ENCODE peak calls at places on chromosomes 6 and 20, in four cellular contexts. A, H, P and O are unnamed samples.

GRCh38 chr6:43478008-43478372 is 620 bp downstream of the TJAP1 start:
- DNase-seq in P (no peak), A (no peak), H (no peak), O (no peak)

GRCh38 chr6:7742214-7742613 is 16.3 kb downstream of the BMP6 start:
- DNase-seq in P (no peak), A (no peak), H (no peak), O (no peak)

GRCh38 chr6:127518212-127518709 is 874 bp downstream of the MTCL3 start:
- DNase-seq in P (no peak), A (no peak), H (peak; percentile 39), O (no peak)

GRCh38 chr20:61493798-61494305 is 241.8 kb downstream of the CDH4 start:
- DNase-seq in A (no peak), P (no peak), H (no peak), O (no peak)

GRCh38 chr6:31943742-31944141 is 2.2 kb upstream of the CFB start:
- DNase-seq in H (no peak), P (no peak), A (no peak), O (no peak)

GRCh38 chr6:11230158-11231107 is 2.0 kb downstream of the NEDD9 start:
- DNase-seq in P (no peak), A (no peak), H (no peak), O (no peak)

GRCh38 chr20:61330441-61330840 is 78.4 kb downstream of the CDH4 start:
- DNase-seq in A (no peak), P (no peak), H (no peak), O (no peak)

GRCh38 chr20:51091564-51092195 is 68.8 kb upstream of the KCNG1 start:
- DNase-seq in P (no peak), H (peak; percentile 40), A (no peak), O (no peak)

GRCh38 chr6:170212051-170212756 is 78.7 kb downstream of the DLL1 start:
- DNase-seq in P (no peak), H (no peak), A (no peak), O (no peak)

GRCh38 chr6:154448448-154449096 is 61.9 kb downstream of the CNKSR3 start:
- DNase-seq in A (no peak), H (peak; percentile 78), P (no peak), O (no peak)

GRCh38 chr6:1634081-1634480 is 24.4 kb downstream of the FOXC1 start:
- DNase-seq in P (no peak), H (no peak), A (no peak), O (no peak)

GRCh38 chr20:870758-871157 is 37.2 kb downstream of the FAM110A start:
- DNase-seq in A (no peak), P (no peak), H (no peak), O (no peak)

GRCh38 chr20:59193325-59193724 is 29.7 kb downstream of the ZNF831 start:
- DNase-seq in H (no peak), P (no peak), A (no peak), O (no peak)

GRCh38 chr6:118280210-118280609 is 267.9 kb upstream of the PLN start:
- DNase-seq in A (no peak), P (no peak), H (no peak), O (no peak)

GRCh38 chr6:110897433-110897832 is 22.8 kb downstream of the AMD1 start:
- DNase-seq in P (no peak), A (no peak), H (no peak), O (no peak)

DNA sequence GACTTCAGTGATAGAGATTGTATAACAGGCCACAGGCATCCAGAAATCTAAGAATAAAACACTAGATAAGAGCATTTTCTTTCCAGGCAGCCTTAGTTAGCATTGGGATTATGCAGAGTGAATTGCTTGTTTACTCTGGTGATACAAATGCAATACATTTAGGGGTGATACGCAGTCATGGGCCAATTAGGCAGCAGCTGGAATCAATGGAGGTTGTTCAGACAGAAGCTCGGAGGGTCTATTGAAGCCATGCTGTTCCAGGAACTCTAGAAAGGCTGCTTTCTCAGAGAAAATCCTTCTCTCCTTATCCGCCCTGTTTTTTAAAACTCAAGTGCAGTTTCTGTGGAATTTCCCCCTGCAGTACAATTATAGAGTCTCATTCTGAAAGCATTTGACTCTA is 364.3 kb upstream of the HS3ST5 start:
- DNase-seq in P (no peak), A (no peak), H (no peak), O (no peak)
- TF ChIP-seq USF2 in P (no peak), A (no peak), H (no peak), O (no peak)

GRCh38 chr6:53809691-53810090 is 14.9 kb downstream of the LRRC1 start:
- DNase-seq in H (no peak), A (no peak), P (no peak), O (no peak)

GRCh38 chr6:53808302-53808881 is 13.6 kb downstream of the LRRC1 start:
- DNase-seq in P (no peak), A (no peak), H (no peak), O (no peak)

GRCh38 chr6:53813096-53813495 is 18.3 kb downstream of the LRRC1 start:
- DNase-seq in H (no peak), A (no peak), P (no peak), O (no peak)

GRCh38 chr6:53811746-53812145 is 16.9 kb downstream of the LRRC1 start:
- DNase-seq in H (no peak), P (no peak), A (no peak), O (no peak)

DNA sequence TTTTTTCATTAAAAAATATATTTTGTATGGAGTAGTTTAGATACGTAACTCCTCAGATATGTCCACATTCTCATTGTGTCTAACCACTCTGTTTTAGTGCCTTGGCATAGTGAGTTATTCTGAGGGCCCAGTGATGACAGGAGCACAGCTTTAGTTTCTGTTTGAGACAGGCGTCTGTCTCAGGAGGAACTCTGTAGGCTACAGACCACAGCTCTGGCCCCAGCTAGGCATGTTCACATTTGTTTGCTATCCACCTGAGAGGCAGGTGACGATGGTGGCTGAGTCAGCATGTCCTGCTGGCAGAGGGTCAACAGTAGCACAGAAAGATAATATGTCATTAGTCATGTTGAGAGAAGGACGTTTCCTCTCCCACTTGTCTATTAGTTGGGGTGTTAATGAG is 16.3 kb downstream of the LRRC1 start:
- DNase-seq in P (no peak), H (no peak), A (no peak), O (no peak)
- TF ChIP-seq TEAD4 in P (no peak), H (no peak), A (no peak), O (no peak)

DNA sequence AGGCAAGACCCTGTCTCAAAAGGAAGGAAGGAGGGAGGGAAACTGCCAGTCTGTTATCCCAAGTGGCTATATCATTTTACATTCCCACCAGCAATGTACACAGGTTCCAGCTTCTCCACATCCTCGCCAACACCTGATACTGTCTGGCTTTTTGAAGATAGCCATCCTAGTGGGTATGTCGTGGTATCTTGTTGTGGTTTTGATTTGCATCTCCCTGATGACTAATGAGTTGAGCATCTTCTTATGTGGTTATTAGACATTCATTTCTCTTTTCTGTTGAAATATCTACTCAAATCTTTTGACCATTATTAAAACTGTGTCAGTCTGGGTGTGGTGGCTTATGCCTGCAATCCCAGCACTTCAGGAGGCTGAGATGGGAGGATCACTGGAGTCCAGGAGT is 47.9 kb upstream of the ARID1B start:
- DNase-seq in A (no peak), H (no peak), P (no peak), O (no peak)
- TF ChIP-seq USF2 in A (no peak), H (no peak), P (no peak), O (no peak)

GRCh38 chr20:4083103-4083864 is 67.9 kb upstream of the RNF24 start:
- DNase-seq in A (no peak), P (peak; percentile 56), H (no peak), O (no peak)
- TF ChIP-seq TEAD4 in A (no peak), P (no peak), H (no peak), O (no peak)

DNA sequence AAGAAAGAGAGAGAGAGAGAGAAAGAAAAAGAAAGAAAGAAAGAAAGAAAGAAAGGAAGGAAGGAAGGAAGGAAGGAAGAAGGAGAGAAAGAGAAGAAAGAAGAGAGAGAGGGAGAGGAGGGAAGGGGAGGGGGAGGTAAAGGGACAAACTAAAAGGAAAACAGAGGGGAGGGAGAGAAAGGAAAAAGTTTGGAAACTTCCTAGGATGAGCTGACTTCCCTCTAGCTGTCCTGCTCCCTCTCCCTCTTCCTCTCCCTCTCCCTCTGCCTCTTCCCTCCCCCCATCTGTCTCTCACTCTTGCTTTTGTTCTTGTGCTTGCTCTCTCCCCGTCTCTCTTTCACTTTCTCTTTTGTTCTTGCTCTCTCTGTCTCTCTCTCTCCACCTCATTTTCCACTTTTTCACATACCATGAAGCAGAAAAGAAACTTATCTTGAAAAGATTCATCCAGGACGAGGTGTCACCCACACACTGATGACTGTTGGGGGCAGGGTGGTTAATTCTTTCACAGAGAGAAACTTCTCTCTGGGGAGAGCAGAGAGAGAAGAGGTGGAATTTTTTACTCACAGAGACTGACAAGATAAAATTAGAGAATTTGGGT is 56.4 kb upstream of the DUSP22 start:
- DNase-seq in H (no peak), P (no peak), A (no peak), O (no peak)
- TF ChIP-seq USF2 in H (no peak), P (no peak), A (no peak), O (no peak)

DNA sequence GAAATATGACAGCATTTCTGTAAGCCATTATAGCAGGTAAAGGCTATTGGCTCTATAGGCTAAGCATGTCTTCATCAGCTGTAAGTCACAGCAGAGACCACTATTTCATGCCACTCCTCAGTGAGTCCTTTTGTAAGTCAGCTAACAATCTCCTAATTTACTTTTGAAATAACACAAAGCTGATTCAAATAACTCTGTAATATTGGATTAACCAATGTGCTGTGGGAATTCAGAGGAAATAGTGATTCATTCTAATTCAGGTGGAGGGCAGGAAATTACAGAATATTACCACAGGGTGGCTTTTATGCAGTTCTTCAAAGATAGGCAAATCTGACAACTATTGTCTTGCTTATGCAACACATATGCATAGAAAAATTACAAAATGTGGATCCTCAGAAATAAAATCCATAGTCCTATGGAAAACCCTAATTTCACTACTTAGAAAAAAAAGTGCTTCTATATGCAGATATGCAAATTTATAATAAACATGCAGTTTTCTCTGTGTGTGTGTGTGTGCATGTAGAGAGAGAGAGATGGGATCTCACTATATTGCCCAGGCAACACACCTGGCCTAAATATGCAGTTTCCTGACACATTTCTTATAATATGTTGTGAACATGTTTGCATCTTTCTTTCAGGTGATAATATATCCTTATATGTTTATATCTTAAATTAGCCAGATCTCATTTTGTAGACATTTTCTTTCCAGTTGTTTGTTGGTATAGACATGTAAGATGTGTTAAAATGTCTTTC is 4.8 kb upstream of the SMIM28 start:
- DNase-seq in H (no peak), P (no peak), A (no peak), O (no peak)
- TF ChIP-seq TEAD4 in H (no peak), P (no peak), A (no peak), O (no peak)

DNA sequence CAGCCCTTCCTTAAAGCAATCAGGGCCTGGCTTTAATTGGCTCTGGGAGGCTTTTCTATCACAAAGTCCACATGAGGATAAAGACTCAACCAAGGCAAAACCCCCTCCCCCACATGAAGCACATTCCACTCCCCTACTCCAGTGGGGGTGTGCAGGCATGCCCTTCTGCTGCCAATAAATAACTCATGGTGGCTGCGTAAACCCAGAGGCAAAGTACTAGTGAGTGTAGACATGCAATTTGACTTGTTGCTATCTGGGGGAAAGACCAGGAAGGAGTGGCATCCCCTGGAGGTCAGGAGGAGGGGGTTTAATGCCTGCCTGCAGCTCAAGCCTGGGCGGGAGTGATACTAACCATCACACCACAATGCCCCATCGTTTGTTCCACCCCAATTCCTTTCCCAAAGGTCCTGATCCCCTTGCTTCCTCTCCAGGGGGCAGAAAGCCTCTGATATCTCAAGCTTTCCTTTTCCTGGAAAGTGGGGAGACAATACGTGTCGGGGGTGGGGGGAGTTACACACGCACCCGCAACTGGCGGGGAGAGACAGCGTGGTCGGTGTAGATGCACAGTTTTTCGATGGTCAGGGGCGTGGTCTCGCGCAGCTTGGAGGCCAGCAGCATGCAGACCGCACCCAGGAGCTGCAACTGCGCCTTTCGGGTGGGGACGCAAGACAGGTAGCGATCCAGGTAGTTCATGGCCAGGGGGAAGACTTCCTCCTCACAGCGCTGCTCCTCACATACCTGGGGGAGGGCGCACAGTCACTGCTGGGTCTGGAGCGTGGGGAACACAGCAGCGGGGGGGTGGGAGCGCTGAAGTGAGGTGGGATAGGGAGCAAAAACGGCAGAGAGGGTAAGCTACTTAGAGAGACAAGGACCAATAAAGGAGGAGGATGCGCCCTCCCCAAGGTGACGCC is 1.5 kb downstream of the CCND3 start:
- DNase-seq in H (no peak), A (peak; percentile 50), P (peak; percentile 63), O (peak; percentile 64)
- TF ChIP-seq USF2 in H (no peak), A (no peak), P (no peak), O (no peak)